ENCODE peak calls at places on chromosomes 5 and 9, in four cellular contexts. One of them, this sample, is unnamed.

GRCh38 chr5:10588779-10589447 is 25.0 kb downstream of the ANKRD33B start:
- DNase-seq in fibroblast of pulmonary artery: no peak
- DNase-seq in activated CD4-positive, alpha-beta T cell treated with anti-CD3 and anti-CD28 coated beads, Interleukin-2, amount 50 U/mL, for 1 hour: no peak
- DNase-seq in RWPE1: no peak
- DNase-seq in this sample: no peak

GRCh38 chr5:58922392-58923171 is 339.7 kb downstream of the RAB3C start:
- DNase-seq in fibroblast of pulmonary artery: peak; percentile 66
- DNase-seq in activated CD4-positive, alpha-beta T cell treated with anti-CD3 and anti-CD28 coated beads, Interleukin-2, amount 50 U/mL, for 1 hour: no peak
- DNase-seq in RWPE1: no peak
- DNase-seq in this sample: no peak

GRCh38 chr9:113712053-113712452 is 164.1 kb upstream of the ZNF618 start:
- DNase-seq in fibroblast of pulmonary artery: peak; percentile 9
- DNase-seq in activated CD4-positive, alpha-beta T cell treated with anti-CD3 and anti-CD28 coated beads, Interleukin-2, amount 50 U/mL, for 1 hour: no peak
- DNase-seq in RWPE1: peak; percentile 22
- DNase-seq in this sample: peak; percentile 45

GRCh38 chr5:38556599-38557308 is at the start of gene LIFR:
- DNase-seq in fibroblast of pulmonary artery: peak; percentile 84
- DNase-seq in activated CD4-positive, alpha-beta T cell treated with anti-CD3 and anti-CD28 coated beads, Interleukin-2, amount 50 U/mL, for 1 hour: peak; percentile 17
- DNase-seq in RWPE1: peak; percentile 77
- DNase-seq in this sample: peak; percentile 89

GRCh38 chr5:9644630-9645029 is 14.5 kb upstream of the TAS2R1 start:
- DNase-seq in fibroblast of pulmonary artery: peak; percentile 59
- DNase-seq in activated CD4-positive, alpha-beta T cell treated with anti-CD3 and anti-CD28 coated beads, Interleukin-2, amount 50 U/mL, for 1 hour: no peak
- DNase-seq in RWPE1: no peak
- DNase-seq in this sample: no peak

GRCh38 chr5:177452688-177453638 is 6.3 kb downstream of the PRR7 start:
- DNase-seq in fibroblast of pulmonary artery: no peak
- DNase-seq in activated CD4-positive, alpha-beta T cell treated with anti-CD3 and anti-CD28 coated beads, Interleukin-2, amount 50 U/mL, for 1 hour: no peak
- DNase-seq in RWPE1: no peak
- DNase-seq in this sample: no peak

GRCh38 chr9:17134396-17134842 is 421 bp upstream of the CNTLN start:
- DNase-seq in fibroblast of pulmonary artery: peak; percentile 59
- DNase-seq in activated CD4-positive, alpha-beta T cell treated with anti-CD3 and anti-CD28 coated beads, Interleukin-2, amount 50 U/mL, for 1 hour: no peak
- DNase-seq in RWPE1: peak; percentile 30
- DNase-seq in this sample: peak; percentile 5

GRCh38 chr5:52838306-52839015 is 50.7 kb downstream of the ITGA1 start:
- DNase-seq in fibroblast of pulmonary artery: no peak
- DNase-seq in activated CD4-positive, alpha-beta T cell treated with anti-CD3 and anti-CD28 coated beads, Interleukin-2, amount 50 U/mL, for 1 hour: no peak
- DNase-seq in RWPE1: no peak
- DNase-seq in this sample: no peak

GRCh38 chr5:54743997-54744788 is 226.6 kb downstream of the SNX18 start:
- DNase-seq in fibroblast of pulmonary artery: peak; percentile 97
- DNase-seq in activated CD4-positive, alpha-beta T cell treated with anti-CD3 and anti-CD28 coated beads, Interleukin-2, amount 50 U/mL, for 1 hour: peak; percentile 25
- DNase-seq in RWPE1: peak; percentile 57
- DNase-seq in this sample: peak; percentile 74

GRCh38 chr9:84173961-84174360 is 166.6 kb downstream of the SLC28A3 start:
- DNase-seq in fibroblast of pulmonary artery: no peak
- DNase-seq in activated CD4-positive, alpha-beta T cell treated with anti-CD3 and anti-CD28 coated beads, Interleukin-2, amount 50 U/mL, for 1 hour: no peak
- DNase-seq in RWPE1: no peak
- DNase-seq in this sample: no peak

GRCh38 chr5:116557669-116558271 is 16.9 kb downstream of the SEMA6A start:
- DNase-seq in fibroblast of pulmonary artery: peak; percentile 38
- DNase-seq in activated CD4-positive, alpha-beta T cell treated with anti-CD3 and anti-CD28 coated beads, Interleukin-2, amount 50 U/mL, for 1 hour: no peak
- DNase-seq in RWPE1: no peak
- DNase-seq in this sample: peak; percentile 52

GRCh38 chr5:31763399-31763798 is 124.5 kb downstream of the PDZD2 start:
- DNase-seq in fibroblast of pulmonary artery: no peak
- DNase-seq in activated CD4-positive, alpha-beta T cell treated with anti-CD3 and anti-CD28 coated beads, Interleukin-2, amount 50 U/mL, for 1 hour: no peak
- DNase-seq in RWPE1: no peak
- DNase-seq in this sample: no peak

GRCh38 chr9:70466976-70467551 is 52.6 kb upstream of the KLF9 start:
- DNase-seq in fibroblast of pulmonary artery: peak; percentile 87
- DNase-seq in activated CD4-positive, alpha-beta T cell treated with anti-CD3 and anti-CD28 coated beads, Interleukin-2, amount 50 U/mL, for 1 hour: no peak
- DNase-seq in RWPE1: peak; percentile 55
- DNase-seq in this sample: no peak

GRCh38 chr9:101508203-101508602 is 25.4 kb upstream of the RNF20 start:
- DNase-seq in fibroblast of pulmonary artery: peak; percentile 14
- DNase-seq in activated CD4-positive, alpha-beta T cell treated with anti-CD3 and anti-CD28 coated beads, Interleukin-2, amount 50 U/mL, for 1 hour: no peak
- DNase-seq in RWPE1: peak; percentile 57
- DNase-seq in this sample: no peak

GRCh38 chr5:15073453-15073852 is 201.9 kb upstream of the ANKH start:
- DNase-seq in fibroblast of pulmonary artery: no peak
- DNase-seq in activated CD4-positive, alpha-beta T cell treated with anti-CD3 and anti-CD28 coated beads, Interleukin-2, amount 50 U/mL, for 1 hour: no peak
- DNase-seq in RWPE1: no peak
- DNase-seq in this sample: no peak

GRCh38 chr5:1746371-1747078 is 53.1 kb downstream of the MRPL36 start:
- DNase-seq in fibroblast of pulmonary artery: no peak
- DNase-seq in activated CD4-positive, alpha-beta T cell treated with anti-CD3 and anti-CD28 coated beads, Interleukin-2, amount 50 U/mL, for 1 hour: no peak
- DNase-seq in RWPE1: no peak
- DNase-seq in this sample: no peak

GRCh38 chr5:55633574-55634203 is 78.4 kb downstream of the SLC38A9 start:
- DNase-seq in fibroblast of pulmonary artery: peak; percentile 31
- DNase-seq in activated CD4-positive, alpha-beta T cell treated with anti-CD3 and anti-CD28 coated beads, Interleukin-2, amount 50 U/mL, for 1 hour: no peak
- DNase-seq in RWPE1: no peak
- DNase-seq in this sample: no peak

GRCh38 chr5:76684756-76685594 is 31.0 kb upstream of the F2R start:
- DNase-seq in fibroblast of pulmonary artery: no peak
- DNase-seq in activated CD4-positive, alpha-beta T cell treated with anti-CD3 and anti-CD28 coated beads, Interleukin-2, amount 50 U/mL, for 1 hour: no peak
- DNase-seq in RWPE1: no peak
- DNase-seq in this sample: no peak

GRCh38 chr9:16515879-16516289 is 354.6 kb downstream of the BNC2 start:
- DNase-seq in fibroblast of pulmonary artery: peak; percentile 86
- DNase-seq in activated CD4-positive, alpha-beta T cell treated with anti-CD3 and anti-CD28 coated beads, Interleukin-2, amount 50 U/mL, for 1 hour: no peak
- DNase-seq in RWPE1: no peak
- DNase-seq in this sample: peak; percentile 1

GRCh38 chr9:109110326-109111014 is 9.3 kb downstream of the TMEM245 start:
- DNase-seq in fibroblast of pulmonary artery: peak; percentile 72
- DNase-seq in activated CD4-positive, alpha-beta T cell treated with anti-CD3 and anti-CD28 coated beads, Interleukin-2, amount 50 U/mL, for 1 hour: no peak
- DNase-seq in RWPE1: peak; percentile 57
- DNase-seq in this sample: no peak

GRCh38 chr5:151496041-151496484 is 48.7 kb downstream of the SLC36A1 start:
- DNase-seq in fibroblast of pulmonary artery: peak; percentile 14
- DNase-seq in activated CD4-positive, alpha-beta T cell treated with anti-CD3 and anti-CD28 coated beads, Interleukin-2, amount 50 U/mL, for 1 hour: no peak
- DNase-seq in RWPE1: no peak
- DNase-seq in this sample: peak; percentile 15

GRCh38 chr5:3226171-3226570 is 369.5 kb upstream of the IRX1 start:
- DNase-seq in fibroblast of pulmonary artery: no peak
- DNase-seq in activated CD4-positive, alpha-beta T cell treated with anti-CD3 and anti-CD28 coated beads, Interleukin-2, amount 50 U/mL, for 1 hour: no peak
- DNase-seq in RWPE1: no peak
- DNase-seq in this sample: no peak

GRCh38 chr5:177453852-177454396 is 7.3 kb downstream of the PRR7 start:
- DNase-seq in fibroblast of pulmonary artery: no peak
- DNase-seq in activated CD4-positive, alpha-beta T cell treated with anti-CD3 and anti-CD28 coated beads, Interleukin-2, amount 50 U/mL, for 1 hour: no peak
- DNase-seq in RWPE1: no peak
- DNase-seq in this sample: no peak

GRCh38 chr5:9233035-9233434 is 312.8 kb downstream of the SEMA5A start:
- DNase-seq in fibroblast of pulmonary artery: no peak
- DNase-seq in activated CD4-positive, alpha-beta T cell treated with anti-CD3 and anti-CD28 coated beads, Interleukin-2, amount 50 U/mL, for 1 hour: no peak
- DNase-seq in RWPE1: no peak
- DNase-seq in this sample: no peak

GRCh38 chr9:112041536-112042243 is 133.4 kb downstream of the SUSD1 start:
- DNase-seq in fibroblast of pulmonary artery: peak; percentile 99
- DNase-seq in activated CD4-positive, alpha-beta T cell treated with anti-CD3 and anti-CD28 coated beads, Interleukin-2, amount 50 U/mL, for 1 hour: no peak
- DNase-seq in RWPE1: peak; percentile 99
- DNase-seq in this sample: peak; percentile 84

GRCh38 chr9:34647084-34647403 is 569 bp downstream of the GALT start:
- DNase-seq in fibroblast of pulmonary artery: no peak
- DNase-seq in activated CD4-positive, alpha-beta T cell treated with anti-CD3 and anti-CD28 coated beads, Interleukin-2, amount 50 U/mL, for 1 hour: no peak
- DNase-seq in RWPE1: no peak
- DNase-seq in this sample: no peak

GRCh38 chr5:150022163-150022540 is 21.6 kb downstream of the HMGXB3 start:
- DNase-seq in fibroblast of pulmonary artery: peak; percentile 96
- DNase-seq in activated CD4-positive, alpha-beta T cell treated with anti-CD3 and anti-CD28 coated beads, Interleukin-2, amount 50 U/mL, for 1 hour: no peak
- DNase-seq in RWPE1: peak; percentile 87
- DNase-seq in this sample: peak; percentile 92

GRCh38 chr5:469752-470483 is 26.9 kb downstream of the EXOC3 start:
- DNase-seq in fibroblast of pulmonary artery: no peak
- DNase-seq in activated CD4-positive, alpha-beta T cell treated with anti-CD3 and anti-CD28 coated beads, Interleukin-2, amount 50 U/mL, for 1 hour: no peak
- DNase-seq in RWPE1: no peak
- DNase-seq in this sample: no peak

GRCh38 chr9:127180457-127181314 is 58.3 kb upstream of the ANGPTL2 start:
- DNase-seq in fibroblast of pulmonary artery: no peak
- DNase-seq in activated CD4-positive, alpha-beta T cell treated with anti-CD3 and anti-CD28 coated beads, Interleukin-2, amount 50 U/mL, for 1 hour: no peak
- DNase-seq in RWPE1: no peak
- DNase-seq in this sample: no peak

GRCh38 chr5:122844136-122844915 is 1.1 kb upstream of the SNX24 start:
- DNase-seq in fibroblast of pulmonary artery: no peak
- DNase-seq in activated CD4-positive, alpha-beta T cell treated with anti-CD3 and anti-CD28 coated beads, Interleukin-2, amount 50 U/mL, for 1 hour: peak; percentile 1
- DNase-seq in RWPE1: peak; percentile 12
- DNase-seq in this sample: no peak

GRCh38 chr5:71891856-71892255 is 172.8 kb downstream of the CARTPT start:
- DNase-seq in fibroblast of pulmonary artery: peak; percentile 68
- DNase-seq in activated CD4-positive, alpha-beta T cell treated with anti-CD3 and anti-CD28 coated beads, Interleukin-2, amount 50 U/mL, for 1 hour: no peak
- DNase-seq in RWPE1: peak; percentile 42
- DNase-seq in this sample: no peak

GRCh38 chr9:37788328-37788727 is 3.5 kb upstream of the EXOSC3 start:
- DNase-seq in fibroblast of pulmonary artery: no peak
- DNase-seq in activated CD4-positive, alpha-beta T cell treated with anti-CD3 and anti-CD28 coated beads, Interleukin-2, amount 50 U/mL, for 1 hour: no peak
- DNase-seq in RWPE1: no peak
- DNase-seq in this sample: no peak

GRCh38 chr5:19806756-19807155 is 181.2 kb downstream of the CDH18 start:
- DNase-seq in fibroblast of pulmonary artery: no peak
- DNase-seq in activated CD4-positive, alpha-beta T cell treated with anti-CD3 and anti-CD28 coated beads, Interleukin-2, amount 50 U/mL, for 1 hour: no peak
- DNase-seq in RWPE1: no peak
- DNase-seq in this sample: no peak

GRCh38 chr5:180350711-180351110 is 2.4 kb downstream of the GFPT2 start:
- DNase-seq in fibroblast of pulmonary artery: no peak
- DNase-seq in activated CD4-positive, alpha-beta T cell treated with anti-CD3 and anti-CD28 coated beads, Interleukin-2, amount 50 U/mL, for 1 hour: no peak
- DNase-seq in RWPE1: no peak
- DNase-seq in this sample: no peak

GRCh38 chr5:74063821-74064598 is 438.0 kb downstream of the ARHGEF28 start:
- DNase-seq in fibroblast of pulmonary artery: peak; percentile 67
- DNase-seq in activated CD4-positive, alpha-beta T cell treated with anti-CD3 and anti-CD28 coated beads, Interleukin-2, amount 50 U/mL, for 1 hour: no peak
- DNase-seq in RWPE1: peak; percentile 57
- DNase-seq in this sample: no peak

GRCh38 chr5:14406554-14406849 is 175.1 kb upstream of the OTULINL start:
- DNase-seq in fibroblast of pulmonary artery: peak; percentile 87
- DNase-seq in activated CD4-positive, alpha-beta T cell treated with anti-CD3 and anti-CD28 coated beads, Interleukin-2, amount 50 U/mL, for 1 hour: no peak
- DNase-seq in RWPE1: peak; percentile 87
- DNase-seq in this sample: no peak

GRCh38 chr5:64347308-64347707 is 158.5 kb upstream of the RGS7BP start:
- DNase-seq in fibroblast of pulmonary artery: peak; percentile 6
- DNase-seq in activated CD4-positive, alpha-beta T cell treated with anti-CD3 and anti-CD28 coated beads, Interleukin-2, amount 50 U/mL, for 1 hour: no peak
- DNase-seq in RWPE1: peak; percentile 4
- DNase-seq in this sample: peak; percentile 3

GRCh38 chr5:59548807-59549357 is 344.6 kb downstream of the PDE4D start:
- DNase-seq in fibroblast of pulmonary artery: no peak
- DNase-seq in activated CD4-positive, alpha-beta T cell treated with anti-CD3 and anti-CD28 coated beads, Interleukin-2, amount 50 U/mL, for 1 hour: no peak
- DNase-seq in RWPE1: peak; percentile 19
- DNase-seq in this sample: no peak

GRCh38 chr5:154573011-154573410 is 95.0 kb upstream of the HAND1 start:
- DNase-seq in fibroblast of pulmonary artery: no peak
- DNase-seq in activated CD4-positive, alpha-beta T cell treated with anti-CD3 and anti-CD28 coated beads, Interleukin-2, amount 50 U/mL, for 1 hour: no peak
- DNase-seq in RWPE1: no peak
- DNase-seq in this sample: no peak